ENCODE peak calls at places on chromosomes 4 and X, in ten cellular contexts. One of them, this sample, is unnamed.

GRCh38 chr4:124509151-124509550 is 203.4 kb downstream of the ANKRD50 start:
- ATAC-seq in gastrocnemius medialis: no peak
- ATAC-seq in activated T-helper 17 cell treated with anti-CD3 and anti-CD28 coated beads, Interleukin-2, amount 50 U/mL, for 72 hours: no peak
- ATAC-seq in Right ventricle myocardium superior: no peak
- ATAC-seq in activated naive CD8-positive, alpha-beta T cell treated with anti-CD3 and anti-CD28 coated beads, Interleukin-2, amount 10 ng/mL, durations not matched to agents 7 days and 5 days: no peak
- ATAC-seq in Right ventricle myocardium inferior: no peak
- ATAC-seq in omental fat pad: no peak
- ATAC-seq in IMR-90: no peak
- ATAC-seq in right lobe of liver: peak
- ATAC-seq in stimulated activated effector memory CD8-positive, alpha-beta T cell treated with anti-CD3 and anti-CD28 coated beads, Interleukin-12 subunit alpha, Interleukin-12 subunit beta, amount 100 ng/mL, for 72 hours: no peak
- ATAC-seq in this sample: no peak

GRCh38 chr4:67104145-67104544 is 441.2 kb downstream of the CENPC start:
- ATAC-seq in gastrocnemius medialis: no peak
- ATAC-seq in stimulated activated effector memory CD8-positive, alpha-beta T cell treated with anti-CD3 and anti-CD28 coated beads, Interleukin-12 subunit alpha, Interleukin-12 subunit beta, amount 100 ng/mL, for 72 hours: no peak
- ATAC-seq in activated naive CD8-positive, alpha-beta T cell treated with anti-CD3 and anti-CD28 coated beads, Interleukin-2, amount 10 ng/mL, durations not matched to agents 7 days and 5 days: no peak
- ATAC-seq in IMR-90: no peak
- ATAC-seq in omental fat pad: no peak
- ATAC-seq in Right ventricle myocardium superior: no peak
- ATAC-seq in Right ventricle myocardium inferior: no peak
- ATAC-seq in right lobe of liver: no peak
- ATAC-seq in activated T-helper 17 cell treated with anti-CD3 and anti-CD28 coated beads, Interleukin-2, amount 50 U/mL, for 72 hours: no peak
- ATAC-seq in this sample: no peak

GRCh38 chrX:64427787-64428186 is 32.5 kb upstream of the MTMR8 start:
- ATAC-seq in omental fat pad: no peak
- ATAC-seq in activated naive CD8-positive, alpha-beta T cell treated with anti-CD3 and anti-CD28 coated beads, Interleukin-2, amount 10 ng/mL, durations not matched to agents 7 days and 5 days: no peak
- ATAC-seq in gastrocnemius medialis: no peak
- ATAC-seq in right lobe of liver: no peak
- ATAC-seq in Right ventricle myocardium superior: no peak
- ATAC-seq in Right ventricle myocardium inferior: no peak
- ATAC-seq in activated T-helper 17 cell treated with anti-CD3 and anti-CD28 coated beads, Interleukin-2, amount 50 U/mL, for 72 hours: peak
- ATAC-seq in IMR-90: no peak
- ATAC-seq in stimulated activated effector memory CD8-positive, alpha-beta T cell treated with anti-CD3 and anti-CD28 coated beads, Interleukin-12 subunit alpha, Interleukin-12 subunit beta, amount 100 ng/mL, for 72 hours: peak
- ATAC-seq in this sample: no peak

GRCh38 chr4:24630937-24631336 is 46.6 kb upstream of the DHX15 start:
- ATAC-seq in gastrocnemius medialis: no peak
- ATAC-seq in stimulated activated effector memory CD8-positive, alpha-beta T cell treated with anti-CD3 and anti-CD28 coated beads, Interleukin-12 subunit alpha, Interleukin-12 subunit beta, amount 100 ng/mL, for 72 hours: no peak
- ATAC-seq in Right ventricle myocardium inferior: peak
- ATAC-seq in IMR-90: no peak
- ATAC-seq in activated naive CD8-positive, alpha-beta T cell treated with anti-CD3 and anti-CD28 coated beads, Interleukin-2, amount 10 ng/mL, durations not matched to agents 7 days and 5 days: no peak
- ATAC-seq in omental fat pad: no peak
- ATAC-seq in activated T-helper 17 cell treated with anti-CD3 and anti-CD28 coated beads, Interleukin-2, amount 50 U/mL, for 72 hours: no peak
- ATAC-seq in right lobe of liver: peak
- ATAC-seq in Right ventricle myocardium superior: peak
- ATAC-seq in this sample: no peak

GRCh38 chr4:79132826-79133225 is 193.0 kb downstream of the NAA11 start:
- ATAC-seq in activated T-helper 17 cell treated with anti-CD3 and anti-CD28 coated beads, Interleukin-2, amount 50 U/mL, for 72 hours: no peak
- ATAC-seq in stimulated activated effector memory CD8-positive, alpha-beta T cell treated with anti-CD3 and anti-CD28 coated beads, Interleukin-12 subunit alpha, Interleukin-12 subunit beta, amount 100 ng/mL, for 72 hours: no peak
- ATAC-seq in Right ventricle myocardium superior: no peak
- ATAC-seq in gastrocnemius medialis: no peak
- ATAC-seq in activated naive CD8-positive, alpha-beta T cell treated with anti-CD3 and anti-CD28 coated beads, Interleukin-2, amount 10 ng/mL, durations not matched to agents 7 days and 5 days: no peak
- ATAC-seq in right lobe of liver: no peak
- ATAC-seq in Right ventricle myocardium inferior: no peak
- ATAC-seq in omental fat pad: no peak
- ATAC-seq in IMR-90: no peak
- ATAC-seq in this sample: no peak

GRCh38 chr4:109611045-109611616 is 51.1 kb downstream of the MCUB start:
- ATAC-seq in right lobe of liver: peak
- ATAC-seq in IMR-90: peak
- ATAC-seq in Right ventricle myocardium inferior: no peak
- ATAC-seq in Right ventricle myocardium superior: no peak
- ATAC-seq in omental fat pad: no peak
- ATAC-seq in gastrocnemius medialis: no peak
- ATAC-seq in activated naive CD8-positive, alpha-beta T cell treated with anti-CD3 and anti-CD28 coated beads, Interleukin-2, amount 10 ng/mL, durations not matched to agents 7 days and 5 days: no peak
- ATAC-seq in stimulated activated effector memory CD8-positive, alpha-beta T cell treated with anti-CD3 and anti-CD28 coated beads, Interleukin-12 subunit alpha, Interleukin-12 subunit beta, amount 100 ng/mL, for 72 hours: no peak
- ATAC-seq in activated T-helper 17 cell treated with anti-CD3 and anti-CD28 coated beads, Interleukin-2, amount 50 U/mL, for 72 hours: no peak
- ATAC-seq in this sample: no peak

GRCh38 chr4:122577189-122577553 is 43.7 kb downstream of the IL21 start:
- ATAC-seq in omental fat pad: no peak
- ATAC-seq in right lobe of liver: no peak
- ATAC-seq in gastrocnemius medialis: no peak
- ATAC-seq in Right ventricle myocardium inferior: no peak
- ATAC-seq in activated naive CD8-positive, alpha-beta T cell treated with anti-CD3 and anti-CD28 coated beads, Interleukin-2, amount 10 ng/mL, durations not matched to agents 7 days and 5 days: no peak
- ATAC-seq in activated T-helper 17 cell treated with anti-CD3 and anti-CD28 coated beads, Interleukin-2, amount 50 U/mL, for 72 hours: peak
- ATAC-seq in stimulated activated effector memory CD8-positive, alpha-beta T cell treated with anti-CD3 and anti-CD28 coated beads, Interleukin-12 subunit alpha, Interleukin-12 subunit beta, amount 100 ng/mL, for 72 hours: peak
- ATAC-seq in IMR-90: no peak
- ATAC-seq in Right ventricle myocardium superior: no peak
- ATAC-seq in this sample: no peak

GRCh38 chr4:56728512-56728911 is 47.4 kb upstream of the HOPX start:
- ATAC-seq in stimulated activated effector memory CD8-positive, alpha-beta T cell treated with anti-CD3 and anti-CD28 coated beads, Interleukin-12 subunit alpha, Interleukin-12 subunit beta, amount 100 ng/mL, for 72 hours: no peak
- ATAC-seq in Right ventricle myocardium superior: peak
- ATAC-seq in activated naive CD8-positive, alpha-beta T cell treated with anti-CD3 and anti-CD28 coated beads, Interleukin-2, amount 10 ng/mL, durations not matched to agents 7 days and 5 days: no peak
- ATAC-seq in omental fat pad: peak
- ATAC-seq in right lobe of liver: peak
- ATAC-seq in Right ventricle myocardium inferior: peak
- ATAC-seq in IMR-90: peak
- ATAC-seq in activated T-helper 17 cell treated with anti-CD3 and anti-CD28 coated beads, Interleukin-2, amount 50 U/mL, for 72 hours: no peak
- ATAC-seq in gastrocnemius medialis: peak
- ATAC-seq in this sample: no peak

GRCh38 chrX:3181846-3182245 is 140.6 kb downstream of the ARSF start:
- ATAC-seq in stimulated activated effector memory CD8-positive, alpha-beta T cell treated with anti-CD3 and anti-CD28 coated beads, Interleukin-12 subunit alpha, Interleukin-12 subunit beta, amount 100 ng/mL, for 72 hours: no peak
- ATAC-seq in IMR-90: no peak
- ATAC-seq in omental fat pad: no peak
- ATAC-seq in right lobe of liver: no peak
- ATAC-seq in activated T-helper 17 cell treated with anti-CD3 and anti-CD28 coated beads, Interleukin-2, amount 50 U/mL, for 72 hours: no peak
- ATAC-seq in Right ventricle myocardium superior: no peak
- ATAC-seq in gastrocnemius medialis: no peak
- ATAC-seq in Right ventricle myocardium inferior: no peak
- ATAC-seq in activated naive CD8-positive, alpha-beta T cell treated with anti-CD3 and anti-CD28 coated beads, Interleukin-2, amount 10 ng/mL, durations not matched to agents 7 days and 5 days: no peak
- ATAC-seq in this sample: no peak

GRCh38 chr4:7362862-7363430 is 71.8 kb downstream of the PSAPL1 start:
- ATAC-seq in Right ventricle myocardium superior: no peak
- ATAC-seq in gastrocnemius medialis: no peak
- ATAC-seq in stimulated activated effector memory CD8-positive, alpha-beta T cell treated with anti-CD3 and anti-CD28 coated beads, Interleukin-12 subunit alpha, Interleukin-12 subunit beta, amount 100 ng/mL, for 72 hours: no peak
- ATAC-seq in omental fat pad: no peak
- ATAC-seq in IMR-90: no peak
- ATAC-seq in Right ventricle myocardium inferior: no peak
- ATAC-seq in right lobe of liver: no peak
- ATAC-seq in activated naive CD8-positive, alpha-beta T cell treated with anti-CD3 and anti-CD28 coated beads, Interleukin-2, amount 10 ng/mL, durations not matched to agents 7 days and 5 days: no peak
- ATAC-seq in activated T-helper 17 cell treated with anti-CD3 and anti-CD28 coated beads, Interleukin-2, amount 50 U/mL, for 72 hours: no peak
- ATAC-seq in this sample: no peak

GRCh38 chr4:64581422-64581821 is 172.2 kb upstream of the TECRL start:
- ATAC-seq in Right ventricle myocardium inferior: no peak
- ATAC-seq in activated T-helper 17 cell treated with anti-CD3 and anti-CD28 coated beads, Interleukin-2, amount 50 U/mL, for 72 hours: no peak
- ATAC-seq in Right ventricle myocardium superior: no peak
- ATAC-seq in IMR-90: no peak
- ATAC-seq in right lobe of liver: no peak
- ATAC-seq in omental fat pad: no peak
- ATAC-seq in gastrocnemius medialis: no peak
- ATAC-seq in activated naive CD8-positive, alpha-beta T cell treated with anti-CD3 and anti-CD28 coated beads, Interleukin-2, amount 10 ng/mL, durations not matched to agents 7 days and 5 days: no peak
- ATAC-seq in stimulated activated effector memory CD8-positive, alpha-beta T cell treated with anti-CD3 and anti-CD28 coated beads, Interleukin-12 subunit alpha, Interleukin-12 subunit beta, amount 100 ng/mL, for 72 hours: no peak
- ATAC-seq in this sample: no peak

GRCh38 chr4:159983080-159983479 is 880.2 kb downstream of the RAPGEF2 start:
- ATAC-seq in activated T-helper 17 cell treated with anti-CD3 and anti-CD28 coated beads, Interleukin-2, amount 50 U/mL, for 72 hours: no peak
- ATAC-seq in Right ventricle myocardium superior: no peak
- ATAC-seq in IMR-90: no peak
- ATAC-seq in gastrocnemius medialis: no peak
- ATAC-seq in stimulated activated effector memory CD8-positive, alpha-beta T cell treated with anti-CD3 and anti-CD28 coated beads, Interleukin-12 subunit alpha, Interleukin-12 subunit beta, amount 100 ng/mL, for 72 hours: no peak
- ATAC-seq in activated naive CD8-positive, alpha-beta T cell treated with anti-CD3 and anti-CD28 coated beads, Interleukin-2, amount 10 ng/mL, durations not matched to agents 7 days and 5 days: no peak
- ATAC-seq in omental fat pad: no peak
- ATAC-seq in Right ventricle myocardium inferior: no peak
- ATAC-seq in right lobe of liver: no peak
- ATAC-seq in this sample: no peak

GRCh38 chr4:119016636-119017035 is 119.0 kb upstream of the MYOZ2 start:
- ATAC-seq in gastrocnemius medialis: no peak
- ATAC-seq in omental fat pad: no peak
- ATAC-seq in Right ventricle myocardium superior: no peak
- ATAC-seq in stimulated activated effector memory CD8-positive, alpha-beta T cell treated with anti-CD3 and anti-CD28 coated beads, Interleukin-12 subunit alpha, Interleukin-12 subunit beta, amount 100 ng/mL, for 72 hours: no peak
- ATAC-seq in activated naive CD8-positive, alpha-beta T cell treated with anti-CD3 and anti-CD28 coated beads, Interleukin-2, amount 10 ng/mL, durations not matched to agents 7 days and 5 days: no peak
- ATAC-seq in Right ventricle myocardium inferior: no peak
- ATAC-seq in IMR-90: peak
- ATAC-seq in right lobe of liver: no peak
- ATAC-seq in activated T-helper 17 cell treated with anti-CD3 and anti-CD28 coated beads, Interleukin-2, amount 50 U/mL, for 72 hours: no peak
- ATAC-seq in this sample: no peak

GRCh38 chr4:38514465-38515146 is 149.4 kb upstream of the KLF3 start:
- ATAC-seq in stimulated activated effector memory CD8-positive, alpha-beta T cell treated with anti-CD3 and anti-CD28 coated beads, Interleukin-12 subunit alpha, Interleukin-12 subunit beta, amount 100 ng/mL, for 72 hours: peak
- ATAC-seq in Right ventricle myocardium inferior: no peak
- ATAC-seq in activated T-helper 17 cell treated with anti-CD3 and anti-CD28 coated beads, Interleukin-2, amount 50 U/mL, for 72 hours: peak
- ATAC-seq in omental fat pad: no peak
- ATAC-seq in right lobe of liver: no peak
- ATAC-seq in IMR-90: no peak
- ATAC-seq in Right ventricle myocardium superior: no peak
- ATAC-seq in activated naive CD8-positive, alpha-beta T cell treated with anti-CD3 and anti-CD28 coated beads, Interleukin-2, amount 10 ng/mL, durations not matched to agents 7 days and 5 days: no peak
- ATAC-seq in gastrocnemius medialis: no peak
- ATAC-seq in this sample: peak

GRCh38 chr4:84578540-84579409 is 4.2 kb upstream of the CDS1 start:
- ATAC-seq in activated T-helper 17 cell treated with anti-CD3 and anti-CD28 coated beads, Interleukin-2, amount 50 U/mL, for 72 hours: peak
- ATAC-seq in stimulated activated effector memory CD8-positive, alpha-beta T cell treated with anti-CD3 and anti-CD28 coated beads, Interleukin-12 subunit alpha, Interleukin-12 subunit beta, amount 100 ng/mL, for 72 hours: peak
- ATAC-seq in activated naive CD8-positive, alpha-beta T cell treated with anti-CD3 and anti-CD28 coated beads, Interleukin-2, amount 10 ng/mL, durations not matched to agents 7 days and 5 days: no peak
- ATAC-seq in Right ventricle myocardium inferior: no peak
- ATAC-seq in gastrocnemius medialis: no peak
- ATAC-seq in IMR-90: peak
- ATAC-seq in omental fat pad: no peak
- ATAC-seq in Right ventricle myocardium superior: no peak
- ATAC-seq in right lobe of liver: peak
- ATAC-seq in this sample: no peak

GRCh38 chr4:145840162-145840768 is 98.4 kb downstream of the ZNF827 start:
- ATAC-seq in Right ventricle myocardium inferior: peak
- ATAC-seq in activated T-helper 17 cell treated with anti-CD3 and anti-CD28 coated beads, Interleukin-2, amount 50 U/mL, for 72 hours: peak
- ATAC-seq in right lobe of liver: peak
- ATAC-seq in IMR-90: peak
- ATAC-seq in gastrocnemius medialis: peak
- ATAC-seq in activated naive CD8-positive, alpha-beta T cell treated with anti-CD3 and anti-CD28 coated beads, Interleukin-2, amount 10 ng/mL, durations not matched to agents 7 days and 5 days: peak
- ATAC-seq in Right ventricle myocardium superior: peak
- ATAC-seq in omental fat pad: no peak
- ATAC-seq in stimulated activated effector memory CD8-positive, alpha-beta T cell treated with anti-CD3 and anti-CD28 coated beads, Interleukin-12 subunit alpha, Interleukin-12 subunit beta, amount 100 ng/mL, for 72 hours: peak
- ATAC-seq in this sample: peak

GRCh38 chrX:69025802-69026301 is 139.4 kb downstream of the PJA1 start:
- ATAC-seq in Right ventricle myocardium superior: no peak
- ATAC-seq in IMR-90: peak
- ATAC-seq in omental fat pad: no peak
- ATAC-seq in activated naive CD8-positive, alpha-beta T cell treated with anti-CD3 and anti-CD28 coated beads, Interleukin-2, amount 10 ng/mL, durations not matched to agents 7 days and 5 days: no peak
- ATAC-seq in gastrocnemius medialis: no peak
- ATAC-seq in Right ventricle myocardium inferior: no peak
- ATAC-seq in stimulated activated effector memory CD8-positive, alpha-beta T cell treated with anti-CD3 and anti-CD28 coated beads, Interleukin-12 subunit alpha, Interleukin-12 subunit beta, amount 100 ng/mL, for 72 hours: no peak
- ATAC-seq in right lobe of liver: no peak
- ATAC-seq in activated T-helper 17 cell treated with anti-CD3 and anti-CD28 coated beads, Interleukin-2, amount 50 U/mL, for 72 hours: no peak
- ATAC-seq in this sample: no peak

GRCh38 chr4:94515365-94515764 is 63.6 kb downstream of the PDLIM5 start:
- ATAC-seq in stimulated activated effector memory CD8-positive, alpha-beta T cell treated with anti-CD3 and anti-CD28 coated beads, Interleukin-12 subunit alpha, Interleukin-12 subunit beta, amount 100 ng/mL, for 72 hours: no peak
- ATAC-seq in activated naive CD8-positive, alpha-beta T cell treated with anti-CD3 and anti-CD28 coated beads, Interleukin-2, amount 10 ng/mL, durations not matched to agents 7 days and 5 days: no peak
- ATAC-seq in right lobe of liver: no peak
- ATAC-seq in omental fat pad: no peak
- ATAC-seq in gastrocnemius medialis: no peak
- ATAC-seq in IMR-90: no peak
- ATAC-seq in activated T-helper 17 cell treated with anti-CD3 and anti-CD28 coated beads, Interleukin-2, amount 50 U/mL, for 72 hours: no peak
- ATAC-seq in Right ventricle myocardium superior: no peak
- ATAC-seq in Right ventricle myocardium inferior: no peak
- ATAC-seq in this sample: no peak

GRCh38 chrX:150680974-150681373 is 12.2 kb upstream of the MTMR1 start:
- ATAC-seq in stimulated activated effector memory CD8-positive, alpha-beta T cell treated with anti-CD3 and anti-CD28 coated beads, Interleukin-12 subunit alpha, Interleukin-12 subunit beta, amount 100 ng/mL, for 72 hours: peak
- ATAC-seq in activated naive CD8-positive, alpha-beta T cell treated with anti-CD3 and anti-CD28 coated beads, Interleukin-2, amount 10 ng/mL, durations not matched to agents 7 days and 5 days: peak
- ATAC-seq in activated T-helper 17 cell treated with anti-CD3 and anti-CD28 coated beads, Interleukin-2, amount 50 U/mL, for 72 hours: peak
- ATAC-seq in gastrocnemius medialis: no peak
- ATAC-seq in right lobe of liver: peak
- ATAC-seq in omental fat pad: no peak
- ATAC-seq in IMR-90: peak
- ATAC-seq in Right ventricle myocardium superior: peak
- ATAC-seq in Right ventricle myocardium inferior: no peak
- ATAC-seq in this sample: no peak

GRCh38 chr4:71230258-71230594 is 108.6 kb upstream of the SLC4A4 start:
- ATAC-seq in IMR-90: peak
- ATAC-seq in omental fat pad: no peak
- ATAC-seq in gastrocnemius medialis: no peak
- ATAC-seq in right lobe of liver: peak
- ATAC-seq in Right ventricle myocardium inferior: no peak
- ATAC-seq in Right ventricle myocardium superior: no peak
- ATAC-seq in stimulated activated effector memory CD8-positive, alpha-beta T cell treated with anti-CD3 and anti-CD28 coated beads, Interleukin-12 subunit alpha, Interleukin-12 subunit beta, amount 100 ng/mL, for 72 hours: no peak
- ATAC-seq in activated naive CD8-positive, alpha-beta T cell treated with anti-CD3 and anti-CD28 coated beads, Interleukin-2, amount 10 ng/mL, durations not matched to agents 7 days and 5 days: no peak
- ATAC-seq in activated T-helper 17 cell treated with anti-CD3 and anti-CD28 coated beads, Interleukin-2, amount 50 U/mL, for 72 hours: no peak
- ATAC-seq in this sample: no peak